ENCODE peak calls at places on chromosomes 5 and 9, in ten cellular contexts. One of them, this sample, is unnamed.

GRCh38 chr5:74294231-74294705 is 346.3 kb downstream of the ENC1 start:
- DNase-seq in tibial nerve: peak; percentile 17
- DNase-seq in HT-29: no peak
- DNase-seq in amniotic epithelial cell: no peak
- DNase-seq in coronary artery: no peak
- DNase-seq in hippocampal formation: peak; percentile 67
- DNase-seq in nephron progenitor cell: no peak
- DNase-seq in trophoblast cell: no peak
- DNase-seq in ureter: no peak
- DNase-seq in T-helper 22 cell: no peak
- DNase-seq in this sample: no peak

GRCh38 chr9:87088621-87089020 is 141.3 kb upstream of the GAS1 start:
- DNase-seq in tibial nerve: no peak
- DNase-seq in HT-29: no peak
- DNase-seq in amniotic epithelial cell: no peak
- DNase-seq in coronary artery: no peak
- DNase-seq in hippocampal formation: no peak
- DNase-seq in nephron progenitor cell: no peak
- DNase-seq in trophoblast cell: no peak
- DNase-seq in ureter: no peak
- DNase-seq in T-helper 22 cell: no peak
- DNase-seq in this sample: no peak

GRCh38 chr5:51347157-51347556 is 36.1 kb upstream of the ISL1 start:
- DNase-seq in tibial nerve: no peak
- DNase-seq in HT-29: no peak
- DNase-seq in amniotic epithelial cell: no peak
- DNase-seq in coronary artery: no peak
- DNase-seq in hippocampal formation: no peak
- DNase-seq in nephron progenitor cell: no peak
- DNase-seq in trophoblast cell: no peak
- DNase-seq in ureter: no peak
- DNase-seq in T-helper 22 cell: no peak
- DNase-seq in this sample: no peak

GRCh38 chr9:112338561-112338960 is 5.1 kb upstream of the PTBP3 start:
- DNase-seq in tibial nerve: no peak
- DNase-seq in HT-29: peak; percentile 53
- DNase-seq in amniotic epithelial cell: peak; percentile 70
- DNase-seq in coronary artery: no peak
- DNase-seq in hippocampal formation: no peak
- DNase-seq in nephron progenitor cell: no peak
- DNase-seq in trophoblast cell: peak; percentile 88
- DNase-seq in ureter: no peak
- DNase-seq in T-helper 22 cell: no peak
- DNase-seq in this sample: no peak

GRCh38 chr9:92486371-92486770 is 4.1 kb upstream of the ASPN start:
- DNase-seq in tibial nerve: no peak
- DNase-seq in HT-29: no peak
- DNase-seq in amniotic epithelial cell: no peak
- DNase-seq in coronary artery: no peak
- DNase-seq in hippocampal formation: no peak
- DNase-seq in nephron progenitor cell: no peak
- DNase-seq in trophoblast cell: no peak
- DNase-seq in ureter: no peak
- DNase-seq in T-helper 22 cell: no peak
- DNase-seq in this sample: no peak

GRCh38 chr9:88313364-88314220 is 74.7 kb upstream of the SPIN1 start:
- DNase-seq in tibial nerve: no peak
- DNase-seq in HT-29: no peak
- DNase-seq in amniotic epithelial cell: no peak
- DNase-seq in coronary artery: no peak
- DNase-seq in hippocampal formation: no peak
- DNase-seq in nephron progenitor cell: peak; percentile 7
- DNase-seq in trophoblast cell: peak; percentile 71
- DNase-seq in ureter: no peak
- DNase-seq in T-helper 22 cell: no peak
- DNase-seq in this sample: no peak

GRCh38 chr9:13485068-13485596 is 205.6 kb upstream of the MPDZ start:
- DNase-seq in tibial nerve: peak; percentile 38
- DNase-seq in HT-29: no peak
- DNase-seq in amniotic epithelial cell: peak; percentile 88
- DNase-seq in coronary artery: peak; percentile 77
- DNase-seq in hippocampal formation: no peak
- DNase-seq in nephron progenitor cell: no peak
- DNase-seq in trophoblast cell: peak; percentile 79
- DNase-seq in ureter: no peak
- DNase-seq in T-helper 22 cell: no peak
- DNase-seq in this sample: no peak

GRCh38 chr9:129414377-129415021 is 206.4 kb downstream of the C9orf50 start:
- DNase-seq in tibial nerve: no peak
- DNase-seq in HT-29: peak; percentile 55
- DNase-seq in amniotic epithelial cell: peak; percentile 56
- DNase-seq in coronary artery: no peak
- DNase-seq in hippocampal formation: no peak
- DNase-seq in nephron progenitor cell: peak; percentile 82
- DNase-seq in trophoblast cell: peak; percentile 78
- DNase-seq in ureter: peak; percentile 73
- DNase-seq in T-helper 22 cell: no peak
- DNase-seq in this sample: no peak

GRCh38 chr5:129399069-129399468 is 61.0 kb upstream of the ADAMTS19 start:
- DNase-seq in tibial nerve: no peak
- DNase-seq in HT-29: no peak
- DNase-seq in amniotic epithelial cell: no peak
- DNase-seq in coronary artery: no peak
- DNase-seq in hippocampal formation: no peak
- DNase-seq in nephron progenitor cell: no peak
- DNase-seq in trophoblast cell: peak; percentile 54
- DNase-seq in ureter: no peak
- DNase-seq in T-helper 22 cell: no peak
- DNase-seq in this sample: no peak

GRCh38 chr5:41356746-41357145 is 143.4 kb upstream of the C6 start:
- DNase-seq in tibial nerve: no peak
- DNase-seq in HT-29: no peak
- DNase-seq in amniotic epithelial cell: no peak
- DNase-seq in coronary artery: no peak
- DNase-seq in hippocampal formation: no peak
- DNase-seq in nephron progenitor cell: peak; percentile 9
- DNase-seq in trophoblast cell: no peak
- DNase-seq in ureter: no peak
- DNase-seq in T-helper 22 cell: no peak
- DNase-seq in this sample: no peak